ENCODE peak calls at places on chromosomes 12 and 14, in seven cellular contexts. Q is aorta, M is neuronal stem cell, J is dorsolateral prefrontal cortex, X is vagina, R is esophagus squamous epithelium, L is fibroblast of villous mesenchyme. E is an unnamed sample.

GRCh38 chr14:54637829-54638446 is 71.0 kb downstream of the SAMD4A start:
- DNase-seq in Q (no peak), M (no peak), J (no peak), X (no peak), R (no peak), L (peak), E (no peak)

GRCh38 chr12:75977952-75978671 is 53.5 kb downstream of the PHLDA1 start:
- DNase-seq in Q (peak), M (peak), J (no peak), X (peak), R (peak), L (peak), E (peak)

GRCh38 chr12:46524778-46525177 is 152.2 kb upstream of the SLC38A2 start:
- DNase-seq in Q (peak), M (no peak), J (no peak), X (no peak), R (no peak), L (peak), E (no peak)

GRCh38 chr14:99333214-99333613 is 61.2 kb upstream of the BCL11B start:
- DNase-seq in Q (no peak), M (no peak), J (no peak), X (no peak), R (no peak), L (no peak), E (no peak)

GRCh38 chr14:92325835-92326234 is 2.9 kb downstream of the SLC24A4 start:
- DNase-seq in Q (no peak), M (no peak), J (no peak), X (no peak), R (no peak), L (no peak), E (no peak)

GRCh38 chr14:75631453-75631831 is 29.2 kb downstream of the ERG28 start:
- DNase-seq in Q (no peak), M (peak), J (no peak), X (no peak), R (no peak), L (peak), E (no peak)

GRCh38 chr12:89179983-89180382 is 172.3 kb downstream of the DUSP6 start:
- DNase-seq in Q (no peak), M (no peak), J (no peak), X (no peak), R (no peak), L (peak), E (no peak)

GRCh38 chr12:131147293-131147692 is 193.6 kb downstream of the ADGRD1 start:
- DNase-seq in Q (no peak), M (no peak), J (no peak), X (no peak), R (no peak), L (no peak), E (no peak)

GRCh38 chr12:97713972-97714588 is 251.5 kb downstream of the RMST start:
- DNase-seq in Q (no peak), M (no peak), J (no peak), X (no peak), R (no peak), L (no peak), E (no peak)

GRCh38 chr12:49428652-49429549 is 61.6 kb downstream of the SPATS2 start:
- DNase-seq in Q (no peak), M (no peak), J (no peak), X (no peak), R (no peak), L (peak), E (peak)

GRCh38 chr12:65277994-65278575 is 398 bp upstream of the MSRB3 start:
- DNase-seq in Q (no peak), M (no peak), J (no peak), X (no peak), R (no peak), L (no peak), E (no peak)
- H3K4me3 ChIP-seq in Q (peak), M (peak), J (peak), X (peak), R (peak), L (peak), E (peak)

GRCh38 chr12:69613351-69613750 is 2.6 kb upstream of the LRRC10 start:
- DNase-seq in Q (no peak), M (no peak), J (no peak), X (no peak), R (no peak), L (no peak), E (no peak)
- H3K4me3 ChIP-seq in Q (no peak), M (no peak), J (no peak), X (no peak), R (no peak), L (no peak), E (no peak)

GRCh38 chr12:96220902-96221301 is 26.7 kb downstream of the ELK3 start:
- DNase-seq in Q (no peak), M (no peak), J (no peak), X (no peak), R (no peak), L (no peak), E (no peak)

GRCh38 chr12:96221391-96221790 is 27.2 kb downstream of the ELK3 start:
- DNase-seq in Q (no peak), M (no peak), J (no peak), X (no peak), R (no peak), L (no peak), E (no peak)

GRCh38 chr12:96218989-96219678 is 25.0 kb downstream of the ELK3 start:
- DNase-seq in Q (no peak), M (no peak), J (no peak), X (no peak), R (no peak), L (no peak), E (no peak)

GRCh38 chr12:96215933-96216273 is 21.7 kb downstream of the ELK3 start:
- DNase-seq in Q (no peak), M (no peak), J (no peak), X (no peak), R (no peak), L (no peak), E (no peak)

DNA sequence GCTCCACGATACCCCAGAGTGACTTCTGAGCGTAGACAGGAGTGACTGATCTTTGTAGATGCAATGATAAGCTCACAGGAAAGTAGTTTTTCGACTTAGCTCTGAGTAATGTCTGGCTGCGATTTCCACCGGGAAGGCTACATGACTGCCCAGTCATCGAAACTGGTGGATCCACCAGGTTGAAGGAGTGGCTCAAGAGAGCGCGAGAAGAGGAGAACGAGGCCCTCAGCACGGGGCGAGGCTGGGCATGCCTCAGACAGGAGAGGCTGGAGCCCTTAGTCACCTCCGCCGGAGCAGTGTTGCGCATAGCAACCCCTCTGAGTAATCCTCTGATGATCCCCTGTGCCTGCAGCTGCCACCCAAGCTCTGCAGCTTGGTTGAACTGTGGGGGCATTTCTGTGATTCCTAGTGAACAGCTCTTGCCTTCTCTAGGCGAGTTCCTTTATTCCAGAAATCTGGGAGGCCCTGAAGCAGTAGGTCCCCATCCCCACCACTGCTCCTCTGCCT is 25.6 kb downstream of the ELK3 start:
- DNase-seq in Q (peak), M (no peak), J (no peak), X (no peak), R (peak), L (peak), E (no peak)
- H3K4me3 ChIP-seq in Q (no peak), M (no peak), J (no peak), X (no peak), R (no peak), L (no peak), E (no peak)

GRCh38 chr12:42691991-42692557 is 102.5 kb upstream of the PRICKLE1 start:
- DNase-seq in Q (no peak), M (no peak), J (no peak), X (no peak), R (no peak), L (peak), E (no peak)
- H3K4me3 ChIP-seq in Q (no peak), M (no peak), J (peak), X (no peak), R (no peak), L (peak), E (no peak)

GRCh38 chr14:38210168-38210567 is 2.5 kb downstream of the SSTR1 start:
- DNase-seq in Q (no peak), M (peak), J (peak), X (no peak), R (no peak), L (peak), E (no peak)

GRCh38 chr14:38208825-38209562 is 1.3 kb downstream of the SSTR1 start:
- DNase-seq in Q (peak), M (peak), J (peak), X (no peak), R (no peak), L (peak), E (no peak)

GRCh38 chr14:38211258-38211735 is 3.6 kb downstream of the SSTR1 start:
- DNase-seq in Q (no peak), M (peak), J (no peak), X (no peak), R (no peak), L (no peak), E (no peak)

GRCh38 chr14:38209572-38210159 is 2.0 kb downstream of the SSTR1 start:
- DNase-seq in Q (no peak), M (no peak), J (no peak), X (no peak), R (no peak), L (peak), E (no peak)

GRCh38 chr14:38210587-38211257 is 3.0 kb downstream of the SSTR1 start:
- DNase-seq in Q (no peak), M (peak), J (no peak), X (no peak), R (no peak), L (peak), E (no peak)
- H3K4me3 ChIP-seq in Q (peak), M (no peak), J (peak), X (peak), R (no peak), L (peak), E (no peak)

DNA sequence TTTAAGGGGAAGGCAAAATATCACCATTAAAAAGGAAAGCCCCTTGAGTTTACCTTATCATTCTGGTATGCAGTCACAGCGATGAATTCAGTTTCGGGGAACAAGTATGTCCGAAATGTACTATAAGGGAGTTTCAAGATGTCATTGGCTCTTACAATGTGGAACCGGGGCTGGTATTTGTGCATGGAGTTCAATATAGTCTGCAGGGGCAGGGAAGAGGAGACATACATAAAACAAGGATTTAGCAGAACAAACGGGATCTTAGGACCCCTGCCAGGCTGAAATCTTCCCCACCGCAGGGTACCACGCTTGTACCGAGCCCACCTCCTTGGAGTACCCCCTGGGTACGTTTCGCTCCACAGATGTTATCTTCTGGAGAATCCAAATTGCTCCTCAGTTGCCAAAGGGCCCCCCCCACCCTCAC is 4.5 kb downstream of the TBX3 start:
- DNase-seq in Q (no peak), M (no peak), J (no peak), X (no peak), R (no peak), L (peak), E (no peak)
- H3K4me3 ChIP-seq in Q (no peak), M (no peak), J (peak), X (peak), R (no peak), L (peak), E (no peak)

DNA sequence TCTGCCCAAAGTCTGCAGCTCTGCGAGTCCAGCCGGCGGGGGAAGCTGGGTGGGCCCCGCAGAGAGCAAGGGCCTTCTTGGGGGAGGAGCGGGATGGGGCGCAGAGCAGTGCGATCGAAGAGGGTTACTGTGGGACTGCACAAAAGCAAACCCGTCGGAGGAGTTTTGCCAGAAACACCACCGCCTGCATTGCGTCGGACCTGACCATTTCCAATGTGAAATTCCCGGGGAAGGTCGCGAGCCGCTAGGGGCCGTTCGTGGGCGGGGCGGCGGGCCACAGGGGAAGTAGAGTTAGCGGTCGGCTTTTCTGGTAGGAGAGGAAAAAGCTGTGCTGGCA is 340 bp upstream of the KCNA1 start:
- DNase-seq in Q (no peak), M (no peak), J (peak), X (no peak), R (no peak), L (no peak), E (no peak)
- H3K4me3 ChIP-seq in Q (peak), M (no peak), J (peak), X (peak), R (no peak), L (no peak), E (peak)

DNA sequence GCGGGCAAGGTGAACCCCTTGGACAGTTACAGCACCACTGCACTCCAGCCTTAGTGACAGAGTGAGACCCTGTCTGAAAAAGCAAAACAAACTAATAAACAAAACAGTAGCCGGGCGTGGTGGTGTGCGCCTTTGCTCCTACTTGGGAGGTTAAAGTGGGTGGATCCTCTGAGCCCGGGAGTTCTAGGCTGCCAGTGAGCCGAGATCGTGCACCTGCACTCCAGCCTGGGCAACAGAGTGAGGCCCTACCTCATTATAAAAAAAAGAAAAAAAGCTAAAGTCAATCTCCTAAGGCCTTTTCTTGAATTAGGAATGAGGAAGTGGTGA is 24.7 kb upstream of the SPTLC2 start:
- DNase-seq in Q (no peak), M (no peak), J (no peak), X (no peak), R (no peak), L (no peak), E (no peak)
- H3K4me3 ChIP-seq in Q (no peak), M (no peak), J (peak), X (peak), R (no peak), L (peak), E (peak)

GRCh38 chr14:42437809-42438208 is 831.1 kb downstream of the LRFN5 start:
- DNase-seq in Q (no peak), M (no peak), J (no peak), X (no peak), R (no peak), L (no peak), E (no peak)
- H3K4me3 ChIP-seq in Q (no peak), M (no peak), J (no peak), X (no peak), R (no peak), L (no peak), E (no peak)

GRCh38 chr14:22852940-22853767 is 16.8 kb downstream of the MMP14 start:
- DNase-seq in Q (peak), M (peak), J (peak), X (no peak), R (peak), L (peak), E (peak)
- H3K4me3 ChIP-seq in Q (no peak), M (peak), J (peak), X (peak), R (peak), L (peak), E (peak)